ENCODE peak calls at places on chromosomes 6 and 20, in four cellular contexts. T is activated CD8-positive, alpha-beta memory T cell treated with anti-CD3 and anti-CD28 coated beads for 4 hours; S is skeletal muscle cell; R is IMR-90. F is an unnamed sample.

GRCh38 chr20:13717631-13718044 is 67.1 kb downstream of the ESF1 start:
- DNase-seq in S (no peak), T (no peak), R (no peak), F (no peak)

GRCh38 chr20:62482970-62483369 is 7.2 kb upstream of the GATA5 start:
- DNase-seq in T (no peak), S (no peak), R (no peak), F (no peak)

GRCh38 chr6:112309244-112309643 is 37.9 kb upstream of the RFPL4B start:
- DNase-seq in S (no peak), T (no peak), R (no peak), F (no peak)

GRCh38 chr6:88611721-88612120 is 351.7 kb downstream of the RNGTT start:
- DNase-seq in R (no peak), S (no peak), T (no peak), F (no peak)

GRCh38 chr20:58308680-58309527 is 611 bp upstream of the RAB22A start:
- DNase-seq in R (peak), T (no peak), S (no peak), F (peak)

GRCh38 chr6:134814076-134814709 is 135.7 kb downstream of the ALDH8A1 start:
- DNase-seq in T (no peak), S (peak), R (peak), F (peak)

GRCh38 chr6:108589244-108589730 is 28.6 kb downstream of the FOXO3 start:
- DNase-seq in S (peak), R (peak), T (no peak), F (peak)

GRCh38 chr6:6781877-6782236 is 193.3 kb downstream of the LY86 start:
- DNase-seq in T (no peak), R (no peak), S (no peak), F (no peak)

GRCh38 chr6:16762547-16763477 is 1.6 kb upstream of the ATXN1 start:
- DNase-seq in R (peak), S (peak), T (no peak), F (peak)

GRCh38 chr6:41824571-41825569 is 37.4 kb downstream of the TOMM6 start:
- DNase-seq in T (no peak), R (peak), S (no peak), F (peak)

GRCh38 chr6:136846046-136846445 is 23.7 kb downstream of the PEX7 start:
- DNase-seq in R (peak), S (peak), T (no peak), F (peak)

GRCh38 chr6:118324081-118324480 is 224.0 kb upstream of the PLN start:
- DNase-seq in R (no peak), S (no peak), T (no peak), F (no peak)

GRCh38 chr6:41638801-41639555 is 710 bp downstream of the MDFI start:
- DNase-seq in S (no peak), T (no peak), R (no peak), F (no peak)

GRCh38 chr6:84258268-84258667 is 30.8 kb upstream of the CEP162 start:
- DNase-seq in R (no peak), T (no peak), S (no peak), F (no peak)

GRCh38 chr6:52872031-52872430 is 31.4 kb upstream of the GSTA5 start:
- DNase-seq in T (no peak), R (peak), S (no peak), F (no peak)

GRCh38 chr20:54692168-54692887 is 216.9 kb downstream of the DOK5 start:
- DNase-seq in R (no peak), S (no peak), T (no peak), F (no peak)

GRCh38 chr6:146357578-146358340 is 185.9 kb upstream of the RAB32 start:
- DNase-seq in R (peak), S (peak), T (no peak), F (peak)

GRCh38 chr20:37577972-37578371 is 50.3 kb upstream of the BLCAP start:
- DNase-seq in T (no peak), S (no peak), R (no peak), F (no peak)

GRCh38 chr6:55866110-55866509 is 9.3 kb downstream of the BMP5 start:
- DNase-seq in S (no peak), R (no peak), T (no peak), F (no peak)

GRCh38 chr6:23031986-23032385 is 462.6 kb downstream of the HDGFL1 start:
- DNase-seq in S (no peak), T (no peak), R (peak), F (no peak)

GRCh38 chr6:7152467-7152866 is 44.7 kb downstream of the RREB1 start:
- DNase-seq in T (no peak), S (no peak), R (no peak), F (no peak)

GRCh38 chr6:98871057-98871456 is 36.7 kb downstream of the POU3F2 start:
- DNase-seq in S (peak), T (no peak), R (no peak), F (peak)

GRCh38 chr6:165716886-165717285 is 53.8 kb upstream of the PDE10A start:
- DNase-seq in T (no peak), R (peak), S (no peak), F (no peak)

GRCh38 chr6:10297825-10298224 is 117.0 kb downstream of the TFAP2A start:
- DNase-seq in R (peak), S (no peak), T (no peak), F (peak)

GRCh38 chr20:25439328-25439727 is 31.9 kb downstream of the GINS1 start:
- DNase-seq in T (no peak), R (no peak), S (no peak), F (no peak)